ENCODE peak calls at places on chromosome 16, in four cellular contexts. J, K, I and A are unnamed samples.

GRCh38 chr16:4378202-4378666 is 6.6 kb downstream of the VASN start:
- DNase-seq in I (no peak), K (no peak), J (peak), A (no peak)

GRCh38 chr16:19102187-19102872 is 11.4 kb upstream of the ITPRIPL2 start:
- DNase-seq in K (no peak), J (no peak), I (no peak), A (no peak)

GRCh38 chr16:69270395-69270794 is 40.8 kb upstream of the VPS4A start:
- DNase-seq in K (peak), I (no peak), J (no peak), A (no peak)

GRCh38 chr16:11621539-11621919 is 34.8 kb upstream of the LITAF start:
- DNase-seq in I (no peak), K (no peak), J (no peak), A (no peak)

GRCh38 chr16:86362155-86362849 is 148.0 kb upstream of the FOXF1 start:
- DNase-seq in K (no peak), I (no peak), J (no peak), A (no peak)

GRCh38 chr16:82671743-82672142 is 45.0 kb downstream of the CDH13 start:
- DNase-seq in I (no peak), K (no peak), J (no peak), A (no peak)

GRCh38 chr16:24273511-24273910 is 17.4 kb downstream of the CACNG3 start:
- DNase-seq in J (no peak), K (peak), I (no peak), A (no peak)

GRCh38 chr16:56625943-56626654 is 518 bp downstream of the MT1E start:
- DNase-seq in I (no peak), K (no peak), J (peak), A (peak)

GRCh38 chr16:81528258-81528657 is 83.7 kb downstream of the CMIP start:
- DNase-seq in K (no peak), I (no peak), J (no peak), A (no peak)

GRCh38 chr16:57307365-57307764 is 22.9 kb upstream of the PLLP start:
- DNase-seq in K (no peak), I (no peak), J (no peak), A (no peak)

GRCh38 chr16:8552487-8553221 is 37.7 kb downstream of the TMEM114 start:
- DNase-seq in I (no peak), K (no peak), J (no peak), A (no peak)

GRCh38 chr16:77434365-77435239 is at the start of gene ADAMTS18:
- DNase-seq in K (no peak), I (no peak), J (peak), A (no peak)

GRCh38 chr16:46895399-46896313 is 11.5 kb downstream of the GPT2 start:
- DNase-seq in J (no peak), K (no peak), I (no peak), A (no peak)

GRCh38 chr16:60310836-60311445 is 1576.8 kb upstream of the GOT2 start:
- DNase-seq in J (no peak), K (no peak), I (no peak), A (no peak)

GRCh38 chr16:30096105-30096861 is at the start of gene YPEL3:
- DNase-seq in J (peak), K (peak), I (no peak), A (peak)

GRCh38 chr16:24980077-24980793 is 34.9 kb downstream of the ARHGAP17 start:
- DNase-seq in I (no peak), J (no peak), K (no peak), A (no peak)

DNA sequence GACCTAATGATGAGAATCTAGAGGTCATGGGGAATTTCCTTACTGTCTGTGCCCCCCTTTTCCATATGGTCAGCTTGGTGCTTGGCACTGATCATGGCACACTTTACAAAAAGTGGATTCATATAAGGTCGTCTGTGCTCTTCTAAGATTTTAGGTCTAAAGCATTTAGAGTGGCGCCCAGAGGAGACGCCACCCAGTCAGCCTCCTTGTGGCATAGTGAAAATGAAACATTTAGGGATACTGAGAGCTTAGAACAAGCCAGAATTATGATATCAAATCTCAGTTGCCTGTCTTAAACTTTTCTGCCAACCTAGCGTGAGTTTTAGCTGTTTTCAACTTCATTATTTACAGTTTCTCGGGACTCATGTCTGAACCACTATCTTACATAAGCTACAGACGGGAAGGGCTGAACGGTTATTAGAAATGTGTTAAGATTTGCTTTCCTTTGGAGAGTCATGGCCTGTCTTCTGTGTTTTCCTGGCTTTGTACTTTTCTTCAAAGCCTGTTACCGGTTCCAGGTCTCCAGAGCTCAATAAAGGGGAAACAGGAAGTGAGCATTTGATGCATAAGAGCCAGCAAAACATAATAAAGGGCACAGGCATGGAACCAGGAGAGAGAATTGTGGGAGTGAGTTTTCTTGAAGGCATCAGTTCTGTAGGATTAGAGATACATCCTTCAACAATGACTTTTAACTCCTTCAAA is 13.7 kb downstream of the ZNRF1 start:
- DNase-seq in K (peak), J (no peak), I (no peak), A (no peak)
- H3K4me3 ChIP-seq in K (peak), J (no peak), I (peak), A (no peak)

GRCh38 chr16:2206780-2207433 is 1.7 kb downstream of the MLST8 start:
- DNase-seq in K (no peak), I (no peak), J (no peak), A (no peak)
- H3K4me3 ChIP-seq in K (peak), I (peak), J (no peak), A (no peak)

GRCh38 chr16:49484454-49484853 is 110.8 kb downstream of the C16orf78 start:
- DNase-seq in J (peak), I (no peak), K (peak), A (no peak)
- H3K4me3 ChIP-seq in J (no peak), I (no peak), K (peak), A (no peak)

GRCh38 chr16:84367750-84368320 is 503 bp upstream of the ATP2C2 start:
- DNase-seq in I (no peak), J (no peak), K (no peak), A (no peak)
- H3K4me3 ChIP-seq in I (no peak), J (no peak), K (no peak), A (no peak)

GRCh38 chr16:74774223-74775139 is at the start of gene FA2H:
- DNase-seq in K (peak), J (peak), I (no peak), A (no peak)

GRCh38 chr16:74770826-74771526 is 3.6 kb downstream of the FA2H start:
- DNase-seq in K (no peak), I (no peak), J (no peak), A (no peak)

GRCh38 chr16:74775255-74775654 is 635 bp upstream of the FA2H start:
- DNase-seq in I (no peak), K (no peak), J (no peak), A (no peak)

GRCh38 chr16:74771656-74772315 is 2.8 kb downstream of the FA2H start:
- DNase-seq in J (no peak), I (no peak), K (no peak), A (no peak)

DNA sequence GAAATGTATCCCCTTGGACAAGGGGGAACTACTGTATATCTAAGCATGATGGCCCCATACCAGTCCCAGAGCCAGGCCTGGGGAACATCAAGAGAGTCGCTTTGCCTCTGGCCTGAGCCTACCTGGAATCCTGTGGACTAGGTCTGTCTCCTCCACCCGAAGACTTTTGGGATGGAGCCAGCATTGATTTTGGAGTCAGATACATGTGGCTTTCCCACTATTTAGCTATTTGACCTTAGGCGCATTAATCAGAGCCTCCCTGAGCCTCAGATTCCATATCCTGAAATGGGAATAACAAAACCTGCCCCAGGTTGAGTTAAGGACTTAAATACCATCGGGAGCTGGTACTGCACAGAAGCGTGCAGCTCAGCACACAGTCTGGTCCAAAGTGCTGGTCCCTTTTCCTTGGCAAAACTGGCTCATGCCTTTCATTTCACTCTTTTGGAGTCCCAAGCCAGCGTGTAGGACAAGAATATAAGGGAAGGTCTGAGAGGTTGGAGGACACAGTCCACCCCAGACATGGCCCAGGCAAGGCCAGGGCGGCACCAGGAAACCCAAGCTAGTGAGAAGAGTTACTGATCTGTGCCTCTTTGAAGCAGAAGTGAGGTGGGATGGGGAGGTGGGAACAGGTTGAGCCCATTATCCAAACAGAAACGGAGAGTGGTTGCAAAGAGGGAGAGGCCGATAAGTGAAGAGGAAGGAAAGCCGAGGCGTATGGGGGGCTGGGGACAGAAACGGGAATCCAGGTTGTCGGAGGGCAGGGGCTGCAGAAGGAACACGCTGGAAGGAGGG is 993 bp downstream of the FA2H start:
- DNase-seq in K (no peak), J (no peak), I (no peak), A (no peak)
- H3K4me3 ChIP-seq in K (no peak), J (no peak), I (no peak), A (no peak)

DNA sequence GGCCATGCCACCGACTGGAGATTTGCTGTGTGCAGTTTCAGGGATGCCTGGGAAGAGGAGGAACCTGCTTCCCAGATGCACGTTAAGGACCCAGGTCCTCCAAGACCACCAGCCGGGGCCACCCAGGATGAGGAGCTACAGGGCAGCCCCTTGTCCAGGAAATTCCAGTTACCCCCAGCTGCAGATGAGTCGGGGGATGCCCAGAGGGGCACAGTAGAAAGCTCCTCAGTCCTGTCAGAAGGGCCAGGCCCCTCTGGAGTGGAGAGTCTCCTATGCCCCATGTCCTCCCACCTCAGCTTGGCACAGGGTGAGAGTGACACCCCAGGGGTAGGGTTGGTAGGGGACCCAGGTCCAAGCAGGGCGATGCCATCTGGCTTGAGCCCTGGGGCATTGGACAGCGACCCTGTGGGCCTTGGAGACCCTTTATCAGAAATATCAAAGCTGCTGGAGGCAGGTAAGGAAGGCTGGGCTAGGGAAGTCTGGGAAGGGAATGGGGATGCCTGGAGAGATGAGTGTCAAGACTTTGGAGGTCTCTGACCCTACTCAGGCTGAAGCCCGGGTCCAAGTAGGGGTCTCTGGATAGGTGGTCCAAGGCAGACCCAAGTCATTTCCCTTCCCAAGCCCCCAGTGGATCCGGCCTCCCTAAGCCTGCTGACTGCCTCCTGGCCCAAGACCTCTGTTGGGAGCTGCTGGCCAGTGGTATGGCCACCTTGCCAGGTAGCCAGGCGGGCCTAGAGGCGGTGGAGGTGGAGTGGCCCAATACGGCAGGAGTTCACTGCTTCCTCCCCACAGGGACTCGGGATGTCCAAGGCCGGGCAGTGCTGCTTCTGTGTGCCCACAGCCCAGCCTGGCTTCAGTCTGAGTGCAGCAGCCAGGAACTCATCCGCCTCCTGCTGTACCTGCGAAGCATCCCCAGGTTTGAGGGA is 1.0 kb downstream of the PLEKHG4 start:
- DNase-seq in K (no peak), I (no peak), J (no peak), A (no peak)
- H3K4me3 ChIP-seq in K (peak), I (no peak), J (no peak), A (peak)

GRCh38 chr16:13254998-13255614 is 353.7 kb downstream of the SHISA9 start:
- DNase-seq in I (no peak), J (no peak), K (no peak), A (no peak)
- H3K4me3 ChIP-seq in I (no peak), J (no peak), K (no peak), A (no peak)

GRCh38 chr16:2867987-2868789 is 10.2 kb upstream of the PRSS22 start:
- DNase-seq in J (peak), K (peak), I (peak), A (peak)

GRCh38 chr16:2869502-2870064 is 11.6 kb upstream of the PRSS22 start:
- DNase-seq in I (no peak), K (no peak), J (no peak), A (no peak)

GRCh38 chr16:2874584-2875362 is 8.2 kb upstream of the FLYWCH2 start:
- DNase-seq in K (peak), J (peak), I (no peak), A (no peak)

GRCh38 chr16:2871926-2872325 is 11.1 kb upstream of the FLYWCH2 start:
- DNase-seq in J (peak), K (no peak), I (no peak), A (no peak)

DNA sequence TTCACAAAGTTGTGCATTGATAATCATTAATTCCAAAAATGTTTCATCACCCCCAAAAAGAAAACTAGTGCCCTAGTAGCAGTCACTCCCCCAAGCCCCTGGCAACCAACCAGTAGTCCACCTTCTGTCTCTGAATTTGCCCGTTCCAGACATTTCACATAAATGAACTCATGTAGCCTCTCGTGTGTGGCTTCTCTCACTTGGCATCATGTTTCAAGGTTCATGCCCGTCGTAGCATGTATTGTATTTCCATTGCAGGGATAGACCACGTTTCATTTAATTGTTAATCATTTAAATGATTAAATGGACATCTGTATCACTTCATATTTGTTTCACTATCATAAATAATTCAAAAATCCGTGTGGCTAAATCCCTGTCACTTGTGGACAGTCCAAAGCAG is 9.0 kb upstream of the FLYWCH2 start:
- DNase-seq in J (peak), K (no peak), I (no peak), A (no peak)
- H3K4me3 ChIP-seq in J (no peak), K (no peak), I (peak), A (no peak)